ENCODE peak calls at places on chromosomes 7 and 10, in nine cellular contexts. E is stimulated activated CD4-positive, alpha-beta T cell treated with anti-CD3 and anti-CD28 coated beads, Interleukin-15, amount 100 ng/mL, for 24 hours; N is activated CD4-positive, alpha-beta T cell treated with anti-CD3 and anti-CD28 coated beads, Interleukin-2, amount 50 U/mL, for 1 hour; O is CMK; Q is cardiac fibroblast; U is HFFc6; L is GF-D8; Y is uterus; S is D341Med. H is an unnamed sample.

GRCh38 chr10:47164126-47164799 is 135.7 kb upstream of the GDF10 start:
- DNase-seq in Q (peak; percentile 79), N (no peak), E (no peak), O (no peak), U (peak; percentile 87), L (no peak), S (no peak), Y (no peak), H (peak; percentile 47)

GRCh38 chr7:137287651-137288258 is 55.8 kb downstream of the PTN start:
- DNase-seq in U (no peak), Y (no peak), L (no peak), E (no peak), S (no peak), N (no peak), O (no peak), Q (peak; percentile 28), H (no peak)

GRCh38 chr7:137895301-137896201 is 48.8 kb upstream of the DGKI start:
- DNase-seq in E (peak; percentile 45), L (no peak), Y (no peak), N (no peak), S (no peak), U (no peak), Q (no peak), O (no peak), H (peak; percentile 42)

GRCh38 chr10:37289833-37290464 is 164.6 kb downstream of the ANKRD30A start:
- DNase-seq in L (no peak), U (no peak), Y (no peak), Q (peak; percentile 2), N (no peak), E (no peak), O (no peak), S (no peak), H (no peak)

GRCh38 chr7:81267508-81267907 is 348.7 kb upstream of the SEMA3C start:
- DNase-seq in S (no peak), U (no peak), N (no peak), E (no peak), Q (peak; percentile 93), O (no peak), Y (no peak), L (no peak), H (no peak)

GRCh38 chr10:59872892-59873463 is 33.4 kb downstream of the CCDC6 start:
- DNase-seq in U (peak; percentile 56), N (no peak), Q (peak; percentile 97), O (no peak), S (no peak), E (no peak), Y (peak; percentile 74), L (no peak), H (no peak)

GRCh38 chr10:13270877-13271551 is 28.9 kb downstream of the PHYH start:
- DNase-seq in N (no peak), O (no peak), U (peak; percentile 5), S (no peak), Y (no peak), Q (peak; percentile 56), E (no peak), L (no peak), H (peak; percentile 67)

GRCh38 chr10:3781458-3782098 is 3.4 kb downstream of the KLF6 start:
- DNase-seq in S (no peak), O (no peak), N (peak; percentile 49), Y (peak; percentile 55), U (peak; percentile 58), E (peak; percentile 63), L (no peak), Q (peak; percentile 62), H (peak; percentile 70)

GRCh38 chr10:50362547-50363125 is 111.3 kb upstream of the ASAH2 start:
- DNase-seq in Q (peak; percentile 62), N (no peak), O (no peak), S (no peak), L (no peak), Y (no peak), E (no peak), U (no peak), H (peak; percentile 60)

GRCh38 chr10:30357075-30357801 is 8.2 kb upstream of the MTPAP start:
- DNase-seq in Q (no peak), E (no peak), U (no peak), O (no peak), L (no peak), N (no peak), S (no peak), Y (no peak), H (no peak)

GRCh38 chr10:49163741-49164140 is 24.4 kb downstream of the TMEM273 start:
- DNase-seq in L (no peak), Q (peak; percentile 40), Y (no peak), U (peak; percentile 79), S (no peak), O (no peak), N (no peak), E (no peak), H (no peak)

GRCh38 chr7:90345548-90346319 is 782 bp upstream of the GTPBP10 start:
- DNase-seq in Y (no peak), Q (peak; percentile 44), E (no peak), O (no peak), S (peak; percentile 26), U (peak; percentile 33), N (no peak), L (peak; percentile 81), H (peak; percentile 67)

GRCh38 chr10:110411047-110411410 is 86.7 kb upstream of the DUSP5 start:
- DNase-seq in L (no peak), Y (peak; percentile 49), Q (peak; percentile 68), O (no peak), U (peak; percentile 81), S (no peak), N (no peak), E (no peak), H (no peak)

GRCh38 chr7:96188623-96188991 is 133.3 kb downstream of the SLC25A13 start:
- DNase-seq in U (no peak), N (no peak), Q (no peak), L (no peak), E (no peak), O (no peak), Y (no peak), S (no peak), H (no peak)

GRCh38 chr7:2079332-2080068 is 153.2 kb downstream of the MAD1L1 start:
- DNase-seq in Y (no peak), Q (no peak), N (no peak), L (peak; percentile 89), O (no peak), S (no peak), U (no peak), E (no peak), H (peak; percentile 92)

GRCh38 chr10:109456566-109457361 is 466.5 kb downstream of the XPNPEP1 start:
- DNase-seq in N (no peak), E (no peak), Y (no peak), S (peak; percentile 19), L (no peak), U (no peak), Q (no peak), O (no peak), H (no peak)

GRCh38 chr10:72328045-72328828 is 26.5 kb downstream of the DNAJB12 start:
- DNase-seq in E (peak; percentile 58), U (peak; percentile 47), O (no peak), L (peak; percentile 39), S (peak; percentile 56), N (no peak), Y (peak; percentile 61), Q (peak; percentile 80), H (peak; percentile 38)

GRCh38 chr7:30225863-30226361 is 58.5 kb upstream of the ZNRF2 start:
- DNase-seq in O (no peak), L (peak; percentile 94), E (peak; percentile 14), Q (peak; percentile 61), U (no peak), Y (peak; percentile 41), S (no peak), N (no peak), H (peak; percentile 100)

GRCh38 chr7:97307521-97308108 is 190.1 kb downstream of the SDHAF3 start:
- DNase-seq in L (no peak), O (no peak), U (no peak), S (no peak), N (no peak), Y (no peak), Q (peak; percentile 54), E (no peak), H (no peak)

GRCh38 chr7:2197436-2198155 is 35.1 kb downstream of the MAD1L1 start:
- DNase-seq in U (no peak), O (no peak), S (no peak), N (no peak), Q (no peak), Y (no peak), E (no peak), L (no peak), H (no peak)

GRCh38 chr7:117796889-117797288 is 76.4 kb downstream of the CTTNBP2 start:
- DNase-seq in L (no peak), Q (no peak), O (no peak), N (no peak), U (no peak), E (no peak), S (no peak), Y (no peak), H (no peak)

GRCh38 chr7:81501220-81501619 is 268.6 kb downstream of the HGF start:
- DNase-seq in Y (no peak), Q (peak; percentile 86), O (no peak), N (no peak), L (peak; percentile 34), E (no peak), U (peak; percentile 36), S (no peak), H (no peak)

GRCh38 chr10:100009283-100009792 is 409 bp downstream of the DNMBP start:
- DNase-seq in Q (peak; percentile 39), E (peak; percentile 8), U (no peak), N (peak; percentile 1), S (no peak), L (no peak), O (peak; percentile 8), Y (no peak), H (no peak)

GRCh38 chr10:109883859-109884771 is 39.2 kb downstream of the XPNPEP1 start:
- DNase-seq in U (peak; percentile 91), Q (peak; percentile 94), S (peak; percentile 82), O (peak; percentile 62), E (peak; percentile 69), Y (peak; percentile 82), L (peak; percentile 29), N (peak; percentile 59), H (peak; percentile 74)

GRCh38 chr7:38232475-38233366 is 40.7 kb downstream of the TARP start:
- DNase-seq in L (peak; percentile 100), U (no peak), E (peak; percentile 80), Y (no peak), O (no peak), N (peak; percentile 59), Q (no peak), S (no peak), H (peak; percentile 98)

H was measured in MV-4-11.